ENCODE peak calls at places on chromosomes 2 and 18, in four cellular contexts. Z is small intestine, J is psoas muscle, H is neural progenitor cell. A is an unnamed sample.
A peak's percentile ranks its signal among the peaks of the same experiment; 100 is the strongest.

GRCh38 chr2:55425449-55425848 is 5.8 kb upstream of the CCDC88A start:
- DNase-seq in Z (peak; percentile 20), J (no peak), H (no peak), A (no peak)

GRCh38 chr2:64017811-64018714 is 1.2 kb downstream of the VPS54 start:
- DNase-seq in Z (peak; percentile 56), J (no peak), H (peak; percentile 29), A (no peak)

GRCh38 chr2:174158003-174158402 is 90.3 kb downstream of the OLA1 start:
- DNase-seq in Z (peak; percentile 57), J (no peak), H (peak; percentile 67), A (no peak)

GRCh38 chr2:23590227-23590869 is 205.4 kb downstream of the KLHL29 start:
- DNase-seq in Z (no peak), J (no peak), H (no peak), A (no peak)

GRCh38 chr2:65557616-65558573 is 125.5 kb upstream of the SPRED2 start:
- DNase-seq in Z (no peak), J (no peak), H (no peak), A (peak; percentile 24)

GRCh38 chr2:38146302-38146916 is 70.5 kb upstream of the CYP1B1 start:
- DNase-seq in Z (no peak), J (peak; percentile 47), H (no peak), A (peak; percentile 41)

GRCh38 chr2:24075259-24075658 is 867 bp downstream of the SF3B6 start:
- DNase-seq in Z (no peak), J (no peak), H (no peak), A (no peak)

GRCh38 chr2:129764376-129765325 is 214.8 kb upstream of the RAB6C start:
- DNase-seq in Z (no peak), J (no peak), H (no peak), A (no peak)

GRCh38 chr2:168748461-168748860 is 54.0 kb upstream of the NOSTRIN start:
- DNase-seq in Z (no peak), J (no peak), H (no peak), A (no peak)

GRCh38 chr2:232061265-232061664 is 99.8 kb downstream of the DIS3L2 start:
- DNase-seq in Z (no peak), J (no peak), H (no peak), A (no peak)

GRCh38 chr2:13669607-13670006 is 952.9 kb downstream of the TRIB2 start:
- DNase-seq in Z (no peak), J (no peak), H (no peak), A (no peak)

GRCh38 chr2:160576054-160576499 is 82.5 kb upstream of the RBMS1 start:
- DNase-seq in Z (no peak), J (no peak), H (no peak), A (no peak)

GRCh38 chr2:85956647-85957039 is 67.9 kb upstream of the ST3GAL5 start:
- DNase-seq in Z (no peak), J (no peak), H (no peak), A (no peak)

GRCh38 chr18:44729631-44730101 is 49.0 kb downstream of the SETBP1 start:
- DNase-seq in Z (peak; percentile 41), J (no peak), H (no peak), A (no peak)

GRCh38 chr2:207184348-207184747 is 18.6 kb upstream of the KLF7 start:
- DNase-seq in Z (no peak), J (no peak), H (no peak), A (no peak)

GRCh38 chr2:239729151-239729550 is 296.0 kb downstream of the NDUFA10 start:
- DNase-seq in Z (no peak), J (peak; percentile 5), H (no peak), A (no peak)

GRCh38 chr2:118272391-118272790 is 184.1 kb downstream of the INSIG2 start:
- DNase-seq in Z (no peak), J (no peak), H (no peak), A (no peak)

GRCh38 chr2:17515652-17516051 is 2.6 kb downstream of the RAD51AP2 start:
- DNase-seq in Z (no peak), J (no peak), H (no peak), A (no peak)

GRCh38 chr2:17518212-17519154 is at the start of gene RAD51AP2:
- DNase-seq in Z (peak; percentile 19), J (peak; percentile 87), H (peak; percentile 95), A (peak; percentile 83)

GRCh38 chr2:17520761-17521160 is 2.5 kb upstream of the RAD51AP2 start:
- DNase-seq in Z (no peak), J (no peak), H (no peak), A (no peak)

GRCh38 chr2:17521621-17522020 is 3.4 kb upstream of the RAD51AP2 start:
- DNase-seq in Z (no peak), J (no peak), H (no peak), A (no peak)

DNA sequence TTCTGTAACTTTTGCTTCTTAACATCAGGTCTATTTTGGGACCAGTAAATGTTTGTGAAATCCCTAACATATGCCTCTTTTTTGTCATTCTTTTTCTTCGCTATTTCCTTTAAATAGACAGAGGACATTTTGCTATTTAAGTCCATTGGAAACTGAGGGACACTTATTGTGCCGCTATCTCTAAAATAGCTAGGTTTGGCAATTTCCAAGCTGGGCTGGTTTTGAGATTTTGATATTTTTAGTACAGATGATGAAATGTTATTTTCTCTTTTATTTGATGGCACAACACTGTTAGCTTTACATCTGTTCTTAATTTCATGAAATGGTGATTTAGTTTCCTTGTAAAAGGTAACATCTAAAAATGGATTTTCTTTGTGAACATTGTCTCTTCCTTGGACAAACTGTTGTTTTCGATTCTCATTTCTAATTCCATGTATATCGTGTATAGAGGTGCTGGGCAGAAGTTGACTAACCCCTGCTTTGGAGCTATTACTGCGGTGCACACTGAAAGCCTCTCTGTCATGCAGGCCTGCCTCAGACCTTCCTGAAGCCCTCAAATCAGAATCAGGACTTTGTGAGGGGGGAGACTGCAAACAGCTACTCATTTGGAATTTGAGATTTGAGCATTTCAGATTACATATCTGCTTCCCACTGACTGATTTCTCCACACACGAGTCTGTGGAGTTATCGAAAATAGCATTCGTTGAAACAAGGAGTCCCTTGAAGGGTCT is 594 bp downstream of the RAD51AP2 start:
- DNase-seq in Z (no peak), J (no peak), H (no peak), A (no peak)
- H3K27ac ChIP-seq in Z (no peak overlapping the region), J (peak overlapping the region; percentile 90), H (peak overlapping the region; percentile 75), A (peak overlapping the region; percentile 79)

DNA sequence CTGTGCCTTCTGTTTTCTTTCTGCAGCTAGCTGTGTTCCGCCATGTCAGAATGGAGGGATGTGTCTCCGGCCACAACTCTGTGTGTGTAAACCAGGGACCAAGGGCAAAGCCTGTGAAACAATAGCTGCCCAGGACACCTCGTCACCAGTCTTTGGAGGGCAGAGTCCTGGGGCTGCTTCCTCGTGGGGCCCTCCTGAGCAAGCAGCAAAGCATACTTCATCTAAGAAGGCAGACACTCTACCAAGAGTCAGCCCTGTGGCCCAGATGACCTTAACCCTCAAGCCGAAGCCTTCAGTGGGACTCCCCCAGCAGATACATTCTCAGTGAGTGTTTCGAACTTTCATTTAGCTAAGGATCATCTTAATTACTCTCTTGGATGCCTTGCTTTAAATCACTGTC is 74.1 kb downstream of the LTBP1 start:
- DNase-seq in Z (no peak), J (no peak), H (no peak), A (no peak)
- H3K27ac ChIP-seq in Z (no peak overlapping the region), J (peak overlapping the region; percentile 84), H (no peak overlapping the region), A (no peak overlapping the region)

DNA sequence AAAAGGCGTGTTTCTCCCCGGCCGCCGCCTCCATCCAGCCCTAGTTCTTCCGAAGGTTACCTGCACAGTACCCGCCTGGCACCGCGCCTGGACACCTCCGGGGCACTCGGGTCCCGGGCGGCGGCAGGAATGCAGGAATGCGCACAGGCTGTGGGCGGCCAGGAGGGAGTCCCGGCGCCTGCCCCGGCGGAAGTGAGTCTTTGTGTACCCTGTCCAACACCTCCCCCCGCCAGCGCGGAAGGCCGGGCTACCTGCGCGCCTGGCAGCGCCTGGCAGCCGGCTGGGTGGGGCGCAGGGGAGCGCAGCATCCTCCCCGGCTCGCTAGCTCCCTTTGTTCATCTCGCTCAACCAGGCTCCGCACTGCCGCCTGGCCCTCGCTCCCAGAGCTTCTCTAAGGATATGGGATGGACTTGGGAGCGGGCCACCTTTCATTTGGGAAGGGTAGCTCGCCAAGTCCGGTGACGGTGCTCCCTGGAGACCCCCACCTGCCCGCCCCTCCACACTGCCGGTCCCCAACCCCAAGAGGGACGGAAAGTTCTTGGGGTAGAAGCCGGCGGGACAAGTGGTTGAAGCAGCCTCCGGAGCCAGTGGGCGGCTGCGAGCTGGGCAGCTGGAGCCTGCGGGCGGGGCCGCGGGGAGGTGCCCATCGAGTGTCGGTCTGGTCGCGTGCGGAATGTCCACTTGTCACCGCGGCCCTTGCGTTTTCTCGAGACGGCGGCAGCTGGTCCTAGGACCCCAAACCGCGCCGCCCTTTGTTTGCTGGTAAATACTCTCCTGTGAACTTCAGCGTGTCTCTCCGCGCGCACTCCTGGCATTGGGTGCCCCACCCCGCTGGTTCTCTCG is 1.2 kb upstream of the ST6GAL2 start:
- DNase-seq in Z (no peak), J (no peak), H (peak; percentile 71), A (peak; percentile 78)
- H3K27ac ChIP-seq in Z (no peak overlapping the region), J (no peak overlapping the region), H (no peak overlapping the region), A (peak overlapping the region; percentile 87)

DNA sequence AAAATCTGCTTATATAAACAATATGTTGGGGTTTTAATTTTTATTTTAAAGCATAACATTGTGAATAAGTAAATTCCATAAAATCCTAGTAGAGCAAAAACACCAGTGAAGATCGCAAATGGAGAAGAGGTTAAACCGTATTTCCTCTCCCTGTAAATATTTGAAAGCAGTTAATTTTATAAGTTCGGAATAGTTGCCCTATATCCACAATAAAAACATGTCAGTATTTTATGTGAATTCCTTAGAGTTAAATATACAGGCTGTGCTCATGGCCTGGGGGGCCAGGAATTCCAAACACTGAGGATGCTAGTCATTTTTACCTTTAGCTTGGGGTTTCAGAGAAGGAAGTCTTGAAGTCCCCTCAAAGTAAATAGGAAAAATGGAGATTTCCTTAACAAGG is 135.0 kb downstream of the FIGN start:
- DNase-seq in Z (no peak), J (no peak), H (no peak), A (no peak)
- H3K27ac ChIP-seq in Z (no peak overlapping the region), J (no peak overlapping the region), H (peak overlapping the region; percentile 8), A (no peak overlapping the region)

GRCh38 chr2:205800257-205800656 is 118.0 kb downstream of the NRP2 start:
- DNase-seq in Z (no peak), J (no peak), H (no peak), A (no peak)
- H3K27ac ChIP-seq in Z (peak overlapping the region; percentile 51), J (no peak overlapping the region), H (no peak overlapping the region), A (no peak overlapping the region)

DNA sequence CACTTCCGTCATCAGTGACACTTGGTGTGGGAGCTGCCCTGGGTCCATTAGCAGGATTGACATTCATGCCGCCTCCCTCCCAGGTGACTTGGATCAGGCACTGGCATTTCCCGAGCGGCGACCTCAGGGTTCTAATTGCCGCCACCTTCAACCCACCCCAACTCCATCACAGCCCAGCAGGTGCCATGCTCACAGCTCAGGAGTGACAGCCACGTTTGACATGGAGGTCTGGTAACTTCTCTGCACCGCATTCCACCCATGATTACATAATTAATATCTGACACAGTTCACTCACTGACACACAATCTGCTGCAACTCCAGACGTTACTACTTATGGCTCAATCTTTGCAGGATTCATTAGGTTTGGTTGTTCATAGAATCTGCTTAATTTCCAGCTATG is 450.9 kb upstream of the MYT1L start:
- DNase-seq in Z (no peak), J (no peak), H (no peak), A (no peak)
- H3K27ac ChIP-seq in Z (no peak overlapping the region), J (no peak overlapping the region), H (no peak overlapping the region), A (no peak overlapping the region)